ENCODE peak calls at places on chromosomes 1 and 21, in seven cellular contexts. One of them, this sample, is unnamed.

GRCh38 chr1:54581621-54582035 is 33.6 kb downstream of the ACOT11 start:
- DNase-seq in SK-N-SH: peak; percentile 93
- DNase-seq in H1: no peak
- DNase-seq in K562: no peak
- DNase-seq in HCT116: peak; percentile 29
- DNase-seq in IMR-90: peak; percentile 71
- DNase-seq in HepG2: peak; percentile 47
- DNase-seq in this sample: peak; percentile 18

GRCh38 chr1:115877511-115877910 is 36.6 kb upstream of the NHLH2 start:
- DNase-seq in HepG2: no peak
- DNase-seq in HCT116: no peak
- DNase-seq in IMR-90: no peak
- DNase-seq in SK-N-SH: no peak
- DNase-seq in K562: no peak
- DNase-seq in H1: no peak
- DNase-seq in this sample: no peak

GRCh38 chr1:55012661-55013060 is 13.9 kb downstream of the BSND start:
- DNase-seq in K562: no peak
- DNase-seq in H1: no peak
- DNase-seq in HepG2: no peak
- DNase-seq in HCT116: no peak
- DNase-seq in SK-N-SH: no peak
- DNase-seq in IMR-90: no peak
- DNase-seq in this sample: no peak

GRCh38 chr1:113170519-113170918 is 97.5 kb downstream of the LRIG2 start:
- DNase-seq in SK-N-SH: no peak
- DNase-seq in H1: no peak
- DNase-seq in K562: no peak
- DNase-seq in HepG2: no peak
- DNase-seq in HCT116: no peak
- DNase-seq in IMR-90: no peak
- DNase-seq in this sample: no peak

GRCh38 chr1:32969556-32969955 is 4.9 kb upstream of the RNF19B start:
- DNase-seq in HepG2: no peak
- DNase-seq in HCT116: no peak
- DNase-seq in IMR-90: no peak
- DNase-seq in K562: no peak
- DNase-seq in SK-N-SH: no peak
- DNase-seq in H1: no peak
- DNase-seq in this sample: no peak

GRCh38 chr1:27145934-27146354 is 9.0 kb downstream of the SLC9A1 start:
- DNase-seq in SK-N-SH: no peak
- DNase-seq in H1: no peak
- DNase-seq in HepG2: no peak
- DNase-seq in IMR-90: peak; percentile 94
- DNase-seq in K562: peak; percentile 81
- DNase-seq in HCT116: no peak
- DNase-seq in this sample: peak; percentile 55

GRCh38 chr1:59703226-59703917 is 111.4 kb upstream of the HOOK1 start:
- DNase-seq in HCT116: no peak
- DNase-seq in HepG2: no peak
- DNase-seq in IMR-90: no peak
- DNase-seq in H1: no peak
- DNase-seq in K562: no peak
- DNase-seq in SK-N-SH: no peak
- DNase-seq in this sample: no peak

GRCh38 chr1:81549588-81550127 is 251.1 kb upstream of the ADGRL2 start:
- DNase-seq in HepG2: peak; percentile 8
- DNase-seq in H1: no peak
- DNase-seq in HCT116: no peak
- DNase-seq in K562: no peak
- DNase-seq in IMR-90: peak; percentile 52
- DNase-seq in SK-N-SH: peak; percentile 18
- DNase-seq in this sample: peak; percentile 8

GRCh38 chr1:201471772-201472171 is 2.8 kb upstream of the PHLDA3 start:
- DNase-seq in H1: no peak
- DNase-seq in SK-N-SH: no peak
- DNase-seq in HCT116: no peak
- DNase-seq in HepG2: no peak
- DNase-seq in IMR-90: peak; percentile 79
- DNase-seq in K562: no peak
- DNase-seq in this sample: no peak

GRCh38 chr1:145849356-145850165 is 4.1 kb downstream of the NUDT17 start:
- DNase-seq in H1: peak; percentile 77
- DNase-seq in HCT116: no peak
- DNase-seq in K562: peak; percentile 37
- DNase-seq in IMR-90: peak; percentile 66
- DNase-seq in SK-N-SH: peak; percentile 55
- DNase-seq in HepG2: no peak
- DNase-seq in this sample: no peak

GRCh38 chr1:223147858-223148257 is 4.8 kb upstream of the TLR5 start:
- DNase-seq in K562: no peak
- DNase-seq in HepG2: no peak
- DNase-seq in IMR-90: no peak
- DNase-seq in H1: no peak
- DNase-seq in HCT116: no peak
- DNase-seq in SK-N-SH: no peak
- DNase-seq in this sample: no peak

GRCh38 chr1:243253927-243254232 is 1.2 kb downstream of the CEP170 start:
- DNase-seq in SK-N-SH: no peak
- DNase-seq in HepG2: peak; percentile 12
- DNase-seq in K562: peak; percentile 40
- DNase-seq in H1: no peak
- DNase-seq in IMR-90: no peak
- DNase-seq in HCT116: no peak
- DNase-seq in this sample: no peak

GRCh38 chr1:81571946-81572345 is 228.8 kb upstream of the ADGRL2 start:
- DNase-seq in H1: no peak
- DNase-seq in HepG2: no peak
- DNase-seq in IMR-90: no peak
- DNase-seq in SK-N-SH: no peak
- DNase-seq in K562: no peak
- DNase-seq in HCT116: no peak
- DNase-seq in this sample: no peak

GRCh38 chr1:42479621-42480020 is 16.5 kb downstream of the CCDC30 start:
- DNase-seq in HCT116: no peak
- DNase-seq in K562: peak; percentile 15
- DNase-seq in SK-N-SH: no peak
- DNase-seq in HepG2: peak; percentile 10
- DNase-seq in H1: no peak
- DNase-seq in IMR-90: peak; percentile 19
- DNase-seq in this sample: peak; percentile 53

GRCh38 chr1:31694069-31694909 is 9.5 kb downstream of the COL16A1 start:
- DNase-seq in HepG2: no peak
- DNase-seq in K562: no peak
- DNase-seq in IMR-90: peak; percentile 15
- DNase-seq in H1: no peak
- DNase-seq in HCT116: no peak
- DNase-seq in SK-N-SH: peak; percentile 75
- DNase-seq in this sample: no peak

GRCh38 chr1:94955767-94956632 is 29.1 kb upstream of the CNN3 start:
- DNase-seq in K562: no peak
- DNase-seq in H1: no peak
- DNase-seq in IMR-90: peak; percentile 28
- DNase-seq in SK-N-SH: no peak
- DNase-seq in HCT116: no peak
- DNase-seq in HepG2: peak; percentile 59
- DNase-seq in this sample: no peak

GRCh38 chr1:194052514-194053333 is 866.3 kb upstream of the B3GALT2 start:
- DNase-seq in IMR-90: no peak
- DNase-seq in SK-N-SH: no peak
- DNase-seq in H1: no peak
- DNase-seq in HCT116: no peak
- DNase-seq in K562: no peak
- DNase-seq in HepG2: no peak
- DNase-seq in this sample: no peak

GRCh38 chr1:61081637-61082335 is 575 bp upstream of the NFIA start:
- DNase-seq in SK-N-SH: peak; percentile 40
- DNase-seq in H1: peak; percentile 69
- DNase-seq in K562: peak; percentile 73
- DNase-seq in IMR-90: peak; percentile 38
- DNase-seq in HCT116: no peak
- DNase-seq in HepG2: peak; percentile 83
- DNase-seq in this sample: peak; percentile 66

GRCh38 chr1:181056560-181056959 is 22.8 kb downstream of the MR1 start:
- DNase-seq in IMR-90: no peak
- DNase-seq in HepG2: no peak
- DNase-seq in H1: no peak
- DNase-seq in HCT116: no peak
- DNase-seq in K562: no peak
- DNase-seq in SK-N-SH: no peak
- DNase-seq in this sample: no peak

GRCh38 chr1:160862151-160863061 is at the start of gene CD244:
- DNase-seq in IMR-90: no peak
- DNase-seq in HCT116: no peak
- DNase-seq in K562: no peak
- DNase-seq in HepG2: no peak
- DNase-seq in H1: no peak
- DNase-seq in SK-N-SH: no peak
- DNase-seq in this sample: no peak

GRCh38 chr21:26077523-26077922 is 93.0 kb downstream of the APP start:
- DNase-seq in H1: no peak
- DNase-seq in HepG2: no peak
- DNase-seq in IMR-90: peak; percentile 71
- DNase-seq in K562: no peak
- DNase-seq in SK-N-SH: no peak
- DNase-seq in HCT116: no peak
- DNase-seq in this sample: no peak

GRCh38 chr1:63893976-63894375 is 120.2 kb downstream of the ROR1 start:
- DNase-seq in HCT116: no peak
- DNase-seq in HepG2: no peak
- DNase-seq in H1: no peak
- DNase-seq in SK-N-SH: no peak
- DNase-seq in K562: no peak
- DNase-seq in IMR-90: no peak
- DNase-seq in this sample: no peak

GRCh38 chr1:39733161-39733560 is 5.5 kb upstream of the PPIE start:
- DNase-seq in HepG2: no peak
- DNase-seq in HCT116: no peak
- DNase-seq in K562: no peak
- DNase-seq in H1: no peak
- DNase-seq in SK-N-SH: no peak
- DNase-seq in IMR-90: peak; percentile 33
- DNase-seq in this sample: no peak
- TF ChIP-seq RAD21 in HepG2: no peak
- TF ChIP-seq RAD21 in HCT116: no peak
- TF ChIP-seq RAD21 in K562: no peak
- TF ChIP-seq RAD21 in H1: no peak
- TF ChIP-seq RAD21 in SK-N-SH: no peak
- TF ChIP-seq RAD21 in IMR-90: no peak
- TF ChIP-seq RAD21 in this sample: no peak

GRCh38 chr1:230002164-230002803 is 64.8 kb upstream of the GALNT2 start:
- DNase-seq in HepG2: no peak
- DNase-seq in K562: no peak
- DNase-seq in IMR-90: no peak
- DNase-seq in H1: no peak
- DNase-seq in HCT116: no peak
- DNase-seq in SK-N-SH: no peak
- DNase-seq in this sample: no peak
- TF ChIP-seq CTCF in HepG2: no peak
- TF ChIP-seq CTCF in K562: no peak
- TF ChIP-seq CTCF in IMR-90: no peak
- TF ChIP-seq CTCF in H1: no peak
- TF ChIP-seq CTCF in HCT116: no peak
- TF ChIP-seq CTCF in SK-N-SH: no peak
- TF ChIP-seq CTCF in this sample: no peak

GRCh38 chr1:152858062-152858461 is 1.7 kb upstream of the LCE7A start:
- DNase-seq in IMR-90: no peak
- DNase-seq in K562: no peak
- DNase-seq in HepG2: no peak
- DNase-seq in HCT116: no peak
- DNase-seq in SK-N-SH: no peak
- DNase-seq in H1: no peak
- DNase-seq in this sample: no peak

GRCh38 chr1:152860129-152860528 is 333 bp downstream of the LCE7A start:
- DNase-seq in IMR-90: no peak
- DNase-seq in K562: no peak
- DNase-seq in SK-N-SH: no peak
- DNase-seq in HepG2: no peak
- DNase-seq in H1: no peak
- DNase-seq in HCT116: no peak
- DNase-seq in this sample: no peak

GRCh38 chr1:152859696-152860095 is at the start of gene LCE7A:
- DNase-seq in SK-N-SH: no peak
- DNase-seq in K562: no peak
- DNase-seq in H1: no peak
- DNase-seq in HepG2: no peak
- DNase-seq in HCT116: no peak
- DNase-seq in IMR-90: no peak
- DNase-seq in this sample: no peak

GRCh38 chr1:152861374-152861773 is 1.6 kb downstream of the LCE7A start:
- DNase-seq in SK-N-SH: no peak
- DNase-seq in H1: no peak
- DNase-seq in IMR-90: no peak
- DNase-seq in K562: no peak
- DNase-seq in HCT116: no peak
- DNase-seq in HepG2: no peak
- DNase-seq in this sample: no peak

GRCh38 chr1:152855661-152856060 is 4.1 kb upstream of the LCE7A start:
- DNase-seq in SK-N-SH: no peak
- DNase-seq in H1: no peak
- DNase-seq in HCT116: no peak
- DNase-seq in IMR-90: no peak
- DNase-seq in HepG2: no peak
- DNase-seq in K562: no peak
- DNase-seq in this sample: no peak
- TF ChIP-seq RAD21 in SK-N-SH: no peak
- TF ChIP-seq RAD21 in H1: no peak
- TF ChIP-seq RAD21 in HCT116: no peak
- TF ChIP-seq RAD21 in IMR-90: no peak
- TF ChIP-seq RAD21 in HepG2: no peak
- TF ChIP-seq RAD21 in K562: no peak
- TF ChIP-seq RAD21 in this sample: no peak

DNA sequence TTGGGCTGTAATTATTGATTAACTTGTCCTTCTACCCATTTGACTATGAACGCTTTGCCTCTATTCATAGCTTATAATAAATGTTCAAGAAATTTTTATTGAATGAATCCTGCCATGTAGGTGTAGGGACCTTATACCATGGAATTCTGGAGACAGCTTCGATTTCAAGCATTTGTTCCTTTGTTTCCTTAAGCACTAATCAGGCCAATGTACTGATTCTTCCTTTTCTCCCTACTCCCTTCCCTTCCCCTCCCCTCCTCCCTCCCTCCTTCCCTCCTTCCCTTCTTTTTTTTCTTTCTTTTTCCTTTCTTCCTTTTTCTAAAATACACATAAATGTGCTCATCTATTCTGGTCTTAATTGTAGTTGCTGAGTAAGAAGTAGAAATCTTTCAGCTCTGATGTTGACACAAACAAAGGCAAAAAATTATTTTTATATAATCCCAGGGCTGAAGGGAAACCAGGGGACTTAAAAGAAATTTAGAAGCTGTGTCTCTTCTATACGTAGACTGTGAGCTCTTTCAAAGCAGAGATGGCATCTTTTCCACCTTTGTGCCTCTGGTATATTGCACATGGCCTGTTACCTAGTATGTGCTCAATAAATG is 24.9 kb upstream of the DNM3 start:
- DNase-seq in HCT116: no peak
- DNase-seq in SK-N-SH: no peak
- DNase-seq in IMR-90: no peak
- DNase-seq in K562: no peak
- DNase-seq in HepG2: no peak
- DNase-seq in H1: no peak
- DNase-seq in this sample: no peak
- TF ChIP-seq CTCF in HCT116: no peak
- TF ChIP-seq CTCF in SK-N-SH: no peak
- TF ChIP-seq CTCF in IMR-90: no peak
- TF ChIP-seq CTCF in K562: no peak
- TF ChIP-seq CTCF in HepG2: no peak
- TF ChIP-seq CTCF in H1: no peak
- TF ChIP-seq CTCF in this sample: no peak